ENCODE peak calls at places on chromosomes 5 and 9, in eight cellular contexts. W is neural progenitor cell, B is neuronal stem cell, M is fibroblast of lung, I is GM12878, F is IMR-90, C is PC-3, P is mesendoderm. N is an unnamed sample.

GRCh38 chr5:34767127-34767526 is 71.8 kb upstream of the TTC23L start:
- DNase-seq in W (no peak), B (no peak), M (no peak), I (no peak), F (no peak), C (no peak), P (no peak), N (no peak)

GRCh38 chr9:135971892-135972291 is 10.7 kb upstream of the UBAC1 start:
- DNase-seq in W (peak), B (peak), M (no peak), I (no peak), F (no peak), C (peak), P (peak), N (peak)

GRCh38 chr5:159310492-159310891 is 19.8 kb downstream of the IL12B start:
- DNase-seq in W (peak), B (peak), M (peak), I (no peak), F (no peak), C (peak), P (peak), N (peak)

GRCh38 chr5:159609359-159609758 is 279.1 kb upstream of the IL12B start:
- DNase-seq in W (no peak), B (no peak), M (no peak), I (no peak), F (no peak), C (no peak), P (no peak), N (no peak)

GRCh38 chr5:146039420-146039819 is 66.0 kb downstream of the PLAC8L1 start:
- DNase-seq in W (no peak), B (no peak), M (no peak), I (no peak), F (no peak), C (no peak), P (no peak), N (no peak)

GRCh38 chr5:166285385-166285784 is 2006.1 kb upstream of the WWC1 start:
- DNase-seq in W (no peak), B (no peak), M (no peak), I (no peak), F (no peak), C (no peak), P (peak), N (no peak)

GRCh38 chr9:131469369-131469768 is 33.3 kb upstream of the POMT1 start:
- DNase-seq in W (no peak), B (no peak), M (no peak), I (no peak), F (no peak), C (peak), P (no peak), N (no peak)

GRCh38 chr5:126868961-126869451 is 92.1 kb downstream of the LMNB1 start:
- DNase-seq in W (peak), B (peak), M (peak), I (no peak), F (peak), C (no peak), P (peak), N (peak)

GRCh38 chr9:2493106-2493505 is 128.5 kb upstream of the VLDLR start:
- DNase-seq in W (no peak), B (no peak), M (peak), I (no peak), F (peak), C (no peak), P (no peak), N (no peak)

GRCh38 chr5:143135832-143136551 is 267.5 kb downstream of the NR3C1 start:
- DNase-seq in W (no peak), B (no peak), M (peak), I (no peak), F (peak), C (no peak), P (no peak), N (no peak)

GRCh38 chr5:113490317-113490716 is 2.1 kb upstream of the MCC start:
- DNase-seq in W (no peak), B (no peak), M (no peak), I (no peak), F (no peak), C (no peak), P (no peak), N (no peak)

DNA sequence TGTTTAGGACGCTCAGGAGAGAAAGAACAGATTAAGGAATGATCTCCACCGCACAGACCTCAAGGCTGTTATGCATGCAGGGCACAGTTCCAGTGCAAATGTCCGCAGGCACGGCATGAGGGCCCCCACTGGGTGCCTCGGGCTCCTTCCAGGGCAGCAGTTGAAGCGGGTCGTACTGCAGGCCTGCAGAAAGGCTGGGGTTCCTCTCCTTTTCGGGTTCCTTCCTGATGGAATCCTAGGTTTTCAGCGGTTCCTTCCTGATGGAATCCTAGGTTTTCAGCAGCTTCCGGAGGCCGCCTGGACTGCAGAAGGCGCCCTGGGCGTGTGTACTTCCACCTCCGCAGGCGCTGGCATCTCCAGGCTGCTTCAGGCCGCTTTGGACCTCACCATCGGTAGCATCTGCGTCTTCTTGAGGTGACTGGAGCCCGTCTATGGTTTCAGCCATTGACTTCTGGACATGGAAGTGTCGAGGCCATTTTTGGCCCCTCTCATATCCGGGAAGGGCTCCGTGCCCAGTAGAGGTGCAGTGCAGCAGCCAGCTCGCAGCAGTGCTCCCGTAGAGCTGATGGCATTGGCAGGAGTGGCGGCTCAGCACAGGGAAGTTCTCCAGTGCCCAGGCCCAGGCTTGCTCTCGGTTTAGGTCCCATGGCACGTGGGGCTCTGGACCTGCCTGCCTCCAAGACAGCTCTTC is 5.6 kb upstream of the MGAT4B start:
- DNase-seq in W (no peak), B (no peak), M (no peak), I (no peak), F (no peak), C (no peak), P (no peak), N (no peak)
- H3K4me2 ChIP-seq in W (no peak), B (no peak), M (no peak), I (no peak), F (no peak), C (no peak), P (no peak), N (no peak)

GRCh38 chr9:111481885-111482636 is 2.1 kb downstream of the ECPAS start:
- DNase-seq in W (no peak), B (peak), M (peak), I (no peak), F (peak), C (peak), P (peak), N (peak)
- H3K9ac ChIP-seq in W (no peak), B (no peak), M (peak), I (peak), F (peak), C (peak), P (peak), N (peak)

DNA sequence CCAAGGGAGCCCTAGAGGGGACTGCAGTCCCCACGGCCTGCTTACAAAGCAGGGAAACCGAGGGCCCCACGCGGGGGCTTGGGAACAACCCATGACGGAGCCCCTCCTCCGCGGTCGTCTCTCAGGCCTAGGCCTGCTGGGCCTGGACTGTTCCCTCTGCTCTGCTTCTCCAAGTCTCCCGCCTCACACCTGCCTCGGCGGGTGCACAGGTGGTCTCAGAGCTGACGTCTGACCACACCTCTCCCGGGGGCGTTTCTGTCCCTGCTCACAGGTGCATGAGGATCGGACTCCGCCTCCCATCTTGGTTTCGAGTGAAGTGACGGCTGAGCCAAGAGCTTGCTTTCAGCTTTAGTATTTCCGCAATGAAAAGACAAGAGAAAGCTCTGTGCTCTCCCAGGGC is 72.1 kb downstream of the MRPL36 start:
- DNase-seq in W (peak), B (no peak), M (no peak), I (no peak), F (no peak), C (no peak), P (no peak), N (no peak)
- H3K4me2 ChIP-seq in W (no peak), B (no peak), M (no peak), I (no peak), F (no peak), C (no peak), P (no peak), N (no peak)

DNA sequence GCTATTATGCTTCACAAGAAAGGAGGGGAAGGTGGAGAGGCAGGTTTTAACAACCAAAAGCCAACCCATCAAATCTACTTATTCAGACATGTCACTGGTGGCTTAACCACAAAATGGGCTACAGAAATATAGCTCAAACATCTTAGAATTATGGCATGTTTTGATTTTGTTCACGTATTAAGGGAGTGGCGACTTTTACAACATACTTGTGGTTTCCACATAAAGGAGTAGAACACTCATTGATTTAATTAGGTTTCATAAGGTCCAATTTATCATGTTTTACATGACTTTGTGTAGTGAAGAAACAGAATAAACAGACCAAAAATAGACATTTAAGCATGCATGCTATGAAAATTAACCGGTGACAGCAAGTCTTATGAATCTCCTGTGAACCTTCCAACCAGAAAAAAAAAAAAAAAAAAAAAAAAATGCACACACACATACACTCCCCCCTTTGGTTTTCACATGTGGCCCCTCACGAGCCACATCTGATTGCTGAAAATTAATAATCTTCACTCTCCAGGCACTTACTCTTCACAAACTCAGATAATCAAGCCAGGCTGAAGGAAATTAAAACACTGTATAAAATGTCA is 5.4 kb downstream of the ZNF608 start:
- DNase-seq in W (no peak), B (no peak), M (peak), I (no peak), F (no peak), C (peak), P (no peak), N (peak)
- H3K9ac ChIP-seq in W (no peak), B (no peak), M (no peak), I (no peak), F (no peak), C (no peak), P (no peak), N (peak)

DNA sequence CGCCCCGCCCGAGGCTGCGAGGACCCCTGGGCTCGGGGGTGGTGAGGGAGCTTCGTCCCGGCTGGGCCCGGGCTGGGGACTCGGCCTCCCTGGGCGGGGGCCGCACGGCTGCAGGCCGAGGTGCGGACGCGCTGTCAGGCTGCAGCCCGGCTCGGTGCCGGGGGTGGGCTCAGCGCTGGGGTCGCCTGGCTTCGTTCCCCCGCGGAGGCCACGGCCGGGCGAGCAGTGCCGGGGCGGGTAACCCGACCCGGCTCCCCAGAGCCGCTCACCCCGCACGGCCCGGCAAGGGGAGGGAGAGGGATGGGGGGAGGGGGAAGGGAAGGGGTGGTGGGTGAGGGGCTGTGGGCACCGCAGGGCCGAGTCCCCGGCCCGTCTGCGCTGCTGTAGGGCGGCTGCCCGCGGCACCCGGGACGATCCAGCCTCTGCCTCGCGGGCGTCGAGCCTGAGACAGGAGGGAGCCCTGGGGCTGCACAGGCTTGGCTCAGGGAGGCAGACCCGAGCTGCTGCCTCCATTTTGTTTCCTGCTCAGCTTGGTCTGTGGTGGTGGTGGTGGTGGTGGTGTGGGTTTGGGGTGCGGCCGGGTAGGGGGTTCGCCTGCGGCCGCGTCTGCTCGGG is 962 bp upstream of the NSD1 start:
- DNase-seq in W (peak), B (peak), M (peak), I (no peak), F (no peak), C (no peak), P (peak), N (no peak)
- H3K4me2 ChIP-seq in W (peak), B (peak), M (no peak), I (peak), F (no peak), C (no peak), P (peak), N (peak)

GRCh38 chr9:19116391-19116790 is 10.9 kb downstream of the PLIN2 start:
- DNase-seq in W (no peak), B (no peak), M (peak), I (no peak), F (peak), C (peak), P (no peak), N (peak)

GRCh38 chr9:19119801-19120440 is 7.4 kb downstream of the PLIN2 start:
- DNase-seq in W (no peak), B (no peak), M (no peak), I (no peak), F (no peak), C (no peak), P (no peak), N (peak)

GRCh38 chr9:19117039-19117716 is 10.1 kb downstream of the PLIN2 start:
- DNase-seq in W (no peak), B (no peak), M (no peak), I (no peak), F (no peak), C (no peak), P (no peak), N (peak)

GRCh38 chr9:19120846-19121245 is 6.4 kb downstream of the PLIN2 start:
- DNase-seq in W (no peak), B (no peak), M (no peak), I (no peak), F (no peak), C (no peak), P (no peak), N (no peak)

DNA sequence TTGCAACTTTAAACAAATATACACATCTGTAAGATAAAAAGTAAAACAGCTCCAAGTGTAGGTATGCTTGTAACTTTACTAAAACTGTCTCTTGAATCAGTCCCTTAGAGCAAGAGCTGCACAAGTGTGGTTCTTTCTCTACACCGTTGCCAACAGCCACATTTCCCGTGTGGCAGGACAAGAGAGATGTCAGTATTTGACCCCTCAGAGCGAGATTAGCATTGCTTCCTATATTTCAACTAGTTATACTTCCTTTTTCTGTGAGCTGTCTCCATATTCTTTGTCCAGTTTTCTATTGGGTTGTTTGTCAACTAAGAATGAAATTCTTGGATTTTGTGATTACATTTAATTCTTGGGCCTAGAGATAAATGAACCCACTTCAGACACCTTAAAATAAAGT is 8.1 kb downstream of the PLIN2 start:
- DNase-seq in W (no peak), B (no peak), M (no peak), I (no peak), F (no peak), C (no peak), P (no peak), N (no peak)
- H3K9ac ChIP-seq in W (no peak), B (no peak), M (no peak), I (no peak), F (peak), C (no peak), P (no peak), N (no peak)